ENCODE peak calls at places on chromosome 19, in four cellular contexts. D is CD8-positive, alpha-beta T cell; N is heart right ventricle; X is adrenal gland. H is an unnamed sample. For H3K4me1, the result is how much of the 10 kb centered on the place peaks cover.

GRCh38 chr19:30799854-30800755 is 427.9 kb downstream of the ZNF536 start:
- DNase-seq in N (peak), D (no peak), X (peak), H (peak)

GRCh38 chr19:30174791-30175190 is 197.4 kb upstream of the ZNF536 start:
- DNase-seq in N (no peak), D (no peak), X (no peak), H (no peak)

GRCh38 chr19:19134687-19135158 is 3.6 kb downstream of the TMEM161A start:
- DNase-seq in N (peak), D (no peak), X (peak), H (peak)

GRCh38 chr19:32802840-32803239 is 66.7 kb downstream of the SLC7A9 start:
- DNase-seq in X (no peak), D (no peak), N (no peak), H (no peak)

GRCh38 chr19:17625043-17625442 is 63.1 kb downstream of the UNC13A start:
- DNase-seq in D (no peak), N (no peak), X (no peak), H (no peak)

GRCh38 chr19:53868091-53868891 is 608 bp downstream of the MYADM start:
- DNase-seq in D (no peak), X (peak), N (peak), H (peak)

GRCh38 chr19:11031421-11032070 is 57.7 kb upstream of the LDLR start:
- DNase-seq in N (no peak), X (no peak), D (no peak), H (no peak)

GRCh38 chr19:52778811-52779210 is 7.8 kb downstream of the ZNF600 start:
- DNase-seq in X (no peak), N (no peak), D (no peak), H (no peak)

GRCh38 chr19:58123354-58123753 is 25.3 kb upstream of the ZSCAN18 start:
- DNase-seq in D (no peak), X (no peak), N (no peak), H (no peak)

GRCh38 chr19:43505186-43505456 is 575 bp upstream of the PHLDB3 start:
- DNase-seq in D (no peak), X (no peak), N (no peak), H (no peak)

GRCh38 chr19:46788101-46788967 is at the start of gene SLC1A5:
- DNase-seq in N (peak), D (peak), X (peak), H (peak)

GRCh38 chr19:24140099-24140498 is 53.1 kb downstream of the ZNF254 start:
- DNase-seq in D (no peak), X (no peak), N (no peak), H (no peak)

GRCh38 chr19:3990815-3991117 is 5.5 kb upstream of the EEF2 start:
- DNase-seq in X (no peak), N (no peak), D (no peak), H (no peak)

GRCh38 chr19:9406798-9407352 is 28.5 kb downstream of the ZNF266 start:
- DNase-seq in D (peak), X (peak), N (peak), H (peak)

GRCh38 chr19:36547001-36547732 is 19.1 kb upstream of the ZNF260 start:
- DNase-seq in N (no peak), D (no peak), X (no peak), H (no peak)

GRCh38 chr19:18865973-18866799 is 29.8 kb downstream of the CERS1 start:
- DNase-seq in X (peak), N (peak), D (peak), H (peak)

GRCh38 chr19:8592231-8593009 is 15.2 kb upstream of the MYO1F start:
- DNase-seq in N (peak), D (peak), X (peak), H (peak)

GRCh38 chr19:38068851-38069250 is 155.2 kb downstream of the DPF1 start:
- DNase-seq in N (no peak), D (no peak), X (no peak), H (no peak)

GRCh38 chr19:43620061-43621001 is 902 bp upstream of the ZNF428 start:
- DNase-seq in D (peak), X (no peak), N (no peak), H (no peak)

GRCh38 chr19:38394488-38394887 is 6.0 kb downstream of the SPRED3 start:
- DNase-seq in D (peak), X (no peak), N (no peak), H (peak)

GRCh38 chr19:14418743-14419037 is 451 bp downstream of the DDX39A start:
- DNase-seq in N (no peak), D (no peak), X (no peak), H (no peak)

GRCh38 chr19:11463391-11463790 is 17.5 kb downstream of the ELAVL3 start:
- DNase-seq in X (no peak), D (no peak), N (no peak), H (no peak)

GRCh38 chr19:17512574-17512939 is 1.1 kb downstream of the PGLS start:
- DNase-seq in N (no peak), D (no peak), X (no peak), H (no peak)

GRCh38 chr19:33622809-33623511 is 1.2 kb downstream of the CHST8 start:
- DNase-seq in D (no peak), X (no peak), N (no peak), H (no peak)

GRCh38 chr19:39705578-39706188 is 1.4 kb downstream of the LGALS14 start:
- DNase-seq in X (no peak), N (no peak), D (no peak), H (no peak)

GRCh38 chr19:47369923-47370625 is 21.0 kb downstream of the DHX34 start:
- DNase-seq in D (no peak), X (peak), N (no peak), H (peak)

GRCh38 chr19:10699650-10700335 is 1.4 kb upstream of the QTRT1 start:
- DNase-seq in X (peak), D (peak), N (no peak), H (no peak)

GRCh38 chr19:24059572-24060295 is 27.3 kb upstream of the ZNF254 start:
- DNase-seq in D (no peak), N (no peak), X (no peak), H (no peak)

GRCh38 chr19:11378319-11379189 is 4.1 kb downstream of the SWSAP1 start:
- DNase-seq in N (peak), X (peak), D (no peak), H (peak)

GRCh38 chr19:47243364-47243775 is 12.4 kb upstream of the BBC3 start:
- DNase-seq in X (no peak), N (no peak), D (peak), H (no peak)

GRCh38 chr19:34503546-34504272 is 22.2 kb downstream of the WTIP start:
- DNase-seq in X (no peak), N (no peak), D (no peak), H (no peak)

GRCh38 chr19:15623711-15624318 is 8.8 kb downstream of the CYP4F8 start:
- DNase-seq in N (no peak), X (no peak), D (no peak), H (no peak)

GRCh38 chr19:23415561-23416191 is 20.4 kb upstream of the ZNF91 start:
- DNase-seq in D (no peak), X (no peak), N (peak), H (peak)

GRCh38 chr19:45629704-45630103 is 9.5 kb downstream of the EML2 start:
- DNase-seq in D (no peak), N (no peak), X (no peak), H (no peak)

GRCh38 chr19:12667903-12668302 is 1.3 kb downstream of the WDR83 start:
- DNase-seq in X (no peak), D (no peak), N (no peak), H (no peak)
- H3K4me1 ChIP-seq in X (under half), D (under half), N (half or more), H (under half)

DNA sequence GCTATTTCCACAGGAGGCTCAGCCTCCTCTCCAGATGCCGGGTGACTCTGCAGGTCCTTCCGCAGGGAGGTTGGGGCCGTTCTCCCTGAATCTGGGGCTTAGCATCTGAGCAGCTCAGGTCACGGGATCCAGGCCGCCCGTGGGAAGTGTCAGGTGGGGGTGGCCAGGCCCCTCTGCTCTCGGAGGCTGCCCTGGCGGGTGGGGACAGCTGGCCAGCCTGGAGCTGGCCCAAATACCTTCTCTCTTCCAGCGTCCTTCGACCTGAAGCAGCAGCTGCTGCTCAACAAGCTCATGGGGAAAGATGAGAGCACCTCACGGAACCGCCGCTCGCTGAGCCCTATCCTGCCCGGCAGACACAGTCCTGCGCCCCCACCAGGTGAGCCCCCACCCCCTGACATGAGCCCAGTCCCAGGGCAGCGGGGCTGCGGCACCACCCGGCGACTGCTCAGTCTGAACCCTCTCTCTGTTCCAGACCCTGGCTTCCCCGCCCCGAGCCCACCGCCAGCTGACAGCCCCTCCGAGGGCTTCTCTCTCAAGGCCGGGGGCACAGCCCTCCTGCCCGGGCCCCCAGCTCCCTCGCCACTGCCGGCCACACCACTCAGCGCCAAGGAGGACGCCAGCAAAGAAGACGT is 19.1 kb downstream of the PEX11G start:
- DNase-seq in D (no peak), X (no peak), N (no peak), H (no peak)
- H3K27ac ChIP-seq in D (no peak), X (no peak), N (no peak), H (no peak)

DNA sequence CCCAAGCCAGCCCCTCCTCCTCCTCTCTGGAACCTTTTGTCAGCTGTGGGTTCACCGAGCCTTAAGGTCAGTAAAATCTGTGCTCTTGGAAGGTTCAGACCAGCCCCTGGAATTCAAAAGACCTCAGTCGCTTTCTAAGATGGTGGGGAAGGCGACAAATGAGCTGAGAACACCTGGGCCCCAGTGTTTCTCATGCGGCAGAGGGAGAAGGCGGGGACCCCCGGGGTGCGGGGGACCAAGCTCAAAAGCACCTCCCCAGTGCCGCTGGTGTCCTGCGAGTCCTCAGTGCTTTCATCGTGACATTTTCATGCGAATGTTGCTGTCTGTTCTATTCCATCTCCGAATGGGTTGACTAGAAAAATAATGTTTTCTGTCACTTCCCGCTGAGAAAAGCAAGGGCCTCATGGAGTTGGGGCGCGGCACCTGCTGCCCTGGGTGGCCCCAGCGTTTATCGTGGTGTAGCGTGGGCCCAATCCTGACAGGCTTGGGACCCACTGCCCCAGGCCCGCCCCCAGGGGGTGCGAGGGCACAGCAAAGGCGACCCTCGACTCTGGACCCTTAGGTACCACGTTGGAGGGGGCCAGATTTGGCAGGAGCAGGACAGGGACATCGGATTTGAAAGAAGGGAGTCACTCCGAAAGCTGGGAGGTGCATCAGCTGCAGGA is 751 bp upstream of the NTN5 start:
- DNase-seq in X (no peak), D (no peak), N (no peak), H (no peak)
- H3K4me3 ChIP-seq in X (no peak), D (no peak), N (no peak), H (no peak)

DNA sequence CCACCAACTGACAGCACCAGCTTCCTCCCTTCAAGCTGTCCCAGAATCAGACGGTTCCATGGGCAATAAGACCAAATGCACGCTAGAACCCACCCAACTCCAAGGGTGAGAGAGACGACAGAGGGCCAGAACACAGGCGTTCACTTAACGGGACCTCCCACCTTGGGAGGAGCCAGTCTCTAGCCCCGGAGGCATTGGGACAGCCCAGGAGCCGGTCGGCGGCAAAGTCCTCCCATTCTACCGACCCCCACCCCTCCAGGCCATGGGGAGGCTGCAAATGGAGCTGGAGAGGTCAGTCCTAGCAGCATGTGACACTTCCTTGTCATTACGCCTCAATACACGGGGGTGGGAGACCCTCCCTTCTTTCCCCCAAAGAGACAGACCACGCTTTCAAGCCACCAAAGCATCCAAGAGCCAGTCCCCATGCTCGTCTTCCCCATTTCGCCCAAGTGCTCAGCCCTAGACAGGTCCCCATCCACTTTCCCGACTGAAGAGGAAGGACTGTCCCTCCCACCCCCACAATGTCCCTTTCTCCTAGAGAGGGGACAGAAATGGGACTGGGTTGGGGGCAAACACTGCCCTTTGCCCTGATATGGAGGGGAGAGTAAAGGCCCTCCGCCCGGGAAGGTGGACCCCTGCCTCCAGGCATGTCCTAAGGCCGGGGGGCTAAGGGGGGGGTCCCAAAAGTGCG is 967 bp downstream of the KHSRP start:
- DNase-seq in D (no peak), N (no peak), X (peak), H (no peak)
- H3K4me1 ChIP-seq in D (under half), N (under half), X (under half), H (under half)

DNA sequence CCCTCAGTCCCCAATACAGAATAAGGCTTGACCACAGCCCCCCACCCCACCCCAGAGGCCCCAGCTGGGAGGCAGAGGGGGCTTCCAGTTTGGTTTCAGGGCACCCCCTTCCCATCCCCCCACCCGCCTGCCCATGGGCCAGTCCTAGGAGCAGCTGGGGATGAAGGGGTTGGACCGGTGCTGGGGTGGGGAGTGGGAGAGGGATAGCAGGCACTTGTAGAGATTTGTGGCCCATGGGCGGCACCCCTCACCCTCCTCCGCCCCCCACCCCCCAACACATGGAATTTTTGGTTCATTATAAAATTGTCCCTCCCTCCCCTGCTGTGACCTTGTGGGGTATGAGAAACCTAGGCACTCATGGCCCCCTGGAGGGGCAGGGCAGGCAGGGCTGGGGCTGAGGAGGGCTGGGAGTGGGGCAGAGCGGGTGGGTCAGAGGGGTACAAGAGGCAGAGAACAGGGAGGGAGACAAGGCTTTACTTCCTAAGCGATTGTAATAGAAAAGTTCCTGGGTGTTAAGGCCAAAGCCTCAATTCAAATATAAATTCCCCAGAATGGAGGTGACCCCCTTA is 5.3 kb upstream of the GSK3A start:
- DNase-seq in D (no peak), N (no peak), X (peak), H (no peak)
- H3K27ac ChIP-seq in D (no peak), N (peak), X (peak), H (no peak)

GRCh38 chr19:55063492-55063843 is 520 bp upstream of the RDH13 start:
- DNase-seq in X (no peak), D (no peak), N (no peak), H (no peak)
- H3K4me3 ChIP-seq in X (no peak), D (peak), N (peak), H (no peak)

GRCh38 chr19:51760811-51761356 is at the start of gene FPR2:
- DNase-seq in X (no peak), N (no peak), D (no peak), H (no peak)

GRCh38 chr19:51761696-51762095 is 716 bp downstream of the FPR2 start:
- DNase-seq in N (no peak), X (no peak), D (no peak), H (no peak)
- H3K4me1 ChIP-seq in N (under half), X (under half), D (under half), H (under half)

GRCh38 chr19:6219147-6219525 is 60.6 kb downstream of the MLLT1 start:
- DNase-seq in D (no peak), N (no peak), X (no peak), H (no peak)
- H3K27ac ChIP-seq in D (no peak), N (peak), X (no peak), H (peak)

DNA sequence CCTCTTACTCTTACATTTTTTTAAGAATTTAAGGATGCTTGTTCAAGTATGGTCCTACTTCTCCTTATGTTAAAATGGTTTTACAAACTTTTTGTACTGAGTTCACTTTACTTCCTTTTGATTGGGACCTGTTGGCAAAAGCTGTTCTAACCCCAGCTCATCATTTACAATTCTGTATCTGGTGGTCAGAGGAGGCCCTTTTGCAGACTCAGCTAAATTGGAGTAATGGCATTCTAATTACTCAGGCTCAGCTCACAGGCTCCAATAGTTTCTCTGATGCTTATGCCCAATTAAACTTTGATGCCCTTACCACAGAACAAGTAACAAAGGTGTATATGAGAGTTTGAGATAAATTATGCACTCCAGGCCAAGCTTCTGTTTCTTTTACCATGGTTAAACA is 1632.0 kb downstream of the UQCRFS1 start:
- DNase-seq in D (no peak), N (no peak), X (no peak), H (no peak)
- H3K4me3 ChIP-seq in D (no peak), N (no peak), X (no peak), H (no peak)

H was measured in upper lobe of left lung.